ENCODE peak calls at places on chromosome X, in seven cellular contexts. N is breast epithelium, S is hepatocyte, X is pancreas, A is cardiac muscle cell, H is uterus, T is kidney glomerular epithelial cell. O is an unnamed sample.

GRCh38 chrX:47129879-47130358 is 14.6 kb downstream of the NDUFB11 start:
- DNase-seq in N (no peak), S (no peak), X (no peak), A (no peak), H (no peak), T (no peak), O (no peak)

GRCh38 chrX:12894074-12894691 is 12.2 kb upstream of the TLR8 start:
- DNase-seq in N (no peak), S (peak), X (peak), A (peak), H (peak), T (no peak), O (no peak)

GRCh38 chrX:94058728-94059382 is 384.8 kb downstream of the FAM133A start:
- DNase-seq in N (no peak), S (peak), X (peak), A (peak), H (no peak), T (peak), O (no peak)

GRCh38 chrX:149161438-149162088 is 343.5 kb downstream of the IDS start:
- DNase-seq in N (peak), S (no peak), X (no peak), A (no peak), H (no peak), T (no peak), O (no peak)

GRCh38 chrX:68851082-68851481 is 22.3 kb downstream of the EFNB1 start:
- DNase-seq in N (no peak), S (no peak), X (no peak), A (peak), H (no peak), T (no peak), O (no peak)

GRCh38 chrX:38870386-38870895 is 69.2 kb downstream of the MID1IP1 start:
- DNase-seq in N (no peak), S (no peak), X (no peak), A (no peak), H (no peak), T (no peak), O (no peak)

GRCh38 chrX:115393271-115393670 is 103.8 kb downstream of the LUZP4 start:
- DNase-seq in N (no peak), S (peak), X (no peak), A (peak), H (no peak), T (peak), O (no peak)

GRCh38 chrX:4151798-4152197 is 438.3 kb upstream of the PRKX start:
- DNase-seq in N (no peak), S (no peak), X (no peak), A (no peak), H (no peak), T (no peak), O (no peak)

GRCh38 chrX:39956803-39957394 is 140.9 kb downstream of the BCOR start:
- DNase-seq in N (no peak), S (no peak), X (no peak), A (no peak), H (no peak), T (no peak), O (no peak)

GRCh38 chrX:120260369-120260768 is 9.8 kb downstream of the ZBTB33 start:
- DNase-seq in N (no peak), S (no peak), X (no peak), A (no peak), H (no peak), T (no peak), O (no peak)

GRCh38 chrX:12955882-12956703 is 18.8 kb upstream of the TMSB4X start:
- DNase-seq in N (no peak), S (peak), X (peak), A (no peak), H (peak), T (peak), O (peak)